ENCODE peak calls at places on chromosomes 7 and 10, in four cellular contexts. D is heart right ventricle, Z is adrenal gland, N is foreskin fibroblast. U is an unnamed sample.
A peak's percentile ranks its signal among the peaks of the same experiment; 100 is the strongest.

GRCh38 chr7:5396999-5397656 is 26.5 kb downstream of the TNRC18 start:
- DNase-seq in N (peak; percentile 98), Z (peak; percentile 82), D (peak; percentile 66), U (peak; percentile 83)

GRCh38 chr7:157360483-157361025 is 23.8 kb downstream of the DNAJB6 start:
- DNase-seq in D (no peak), Z (no peak), N (no peak), U (no peak)

GRCh38 chr10:124967255-124967654 is 25.3 kb downstream of the ZRANB1 start:
- DNase-seq in D (no peak), Z (no peak), N (no peak), U (no peak)

GRCh38 chr10:130378556-130379400 is 242.6 kb downstream of the GLRX3 start:
- DNase-seq in Z (no peak), D (no peak), N (no peak), U (no peak)

GRCh38 chr10:35225204-35225603 is 98.6 kb downstream of the CREM start:
- DNase-seq in N (no peak), D (no peak), Z (no peak), U (peak; percentile 33)

GRCh38 chr10:71597821-71598498 is 121.6 kb downstream of the C10orf105 start:
- DNase-seq in D (peak; percentile 33), Z (peak; percentile 83), N (peak; percentile 68), U (peak; percentile 14)

GRCh38 chr10:24915304-24915703 is 37.1 kb downstream of the PRTFDC1 start:
- DNase-seq in Z (no peak), N (no peak), D (no peak), U (no peak)

GRCh38 chr10:66353422-66353821 is 572.4 kb upstream of the LRRTM3 start:
- DNase-seq in N (no peak), Z (no peak), D (peak; percentile 11), U (no peak)

GRCh38 chr7:5064391-5065106 is 18.9 kb downstream of the RBAK start:
- DNase-seq in D (no peak), N (no peak), Z (no peak), U (peak; percentile 33)

GRCh38 chr10:85609509-85609908 is 757.1 kb downstream of the GRID1 start:
- DNase-seq in N (no peak), D (no peak), Z (no peak), U (no peak)

GRCh38 chr7:154409703-154410311 is 357.6 kb downstream of the DPP6 start:
- DNase-seq in Z (no peak), D (peak; percentile 15), N (peak; percentile 7), U (peak; percentile 11)

GRCh38 chr7:17929647-17930395 is 10.5 kb downstream of the SNX13 start:
- DNase-seq in Z (no peak), D (no peak), N (no peak), U (no peak)
- TF ChIP-seq CTCF in Z (no peak), D (no peak), N (no peak), U (no peak)

GRCh38 chr10:68086910-68087309 is 11.8 kb upstream of the HERC4 start:
- DNase-seq in D (no peak), Z (no peak), N (no peak), U (no peak)

GRCh38 chr10:68086011-68086410 is 10.9 kb upstream of the HERC4 start:
- DNase-seq in D (no peak), N (peak; percentile 61), Z (no peak), U (no peak)

GRCh38 chr10:68088744-68089143 is 13.7 kb upstream of the HERC4 start:
- DNase-seq in N (no peak), Z (no peak), D (no peak), U (peak; percentile 61)

GRCh38 chr10:68087338-68088029 is 12.4 kb upstream of the HERC4 start:
- DNase-seq in Z (no peak), N (peak; percentile 41), D (peak; percentile 66), U (no peak)

GRCh38 chr10:68088030-68088396 is 12.9 kb upstream of the HERC4 start:
- DNase-seq in D (no peak), Z (no peak), N (no peak), U (no peak)
- H3K4me3 ChIP-seq in D (peak overlapping the region; percentile 56), Z (no peak overlapping the region), N (no peak overlapping the region), U (no peak overlapping the region)

DNA sequence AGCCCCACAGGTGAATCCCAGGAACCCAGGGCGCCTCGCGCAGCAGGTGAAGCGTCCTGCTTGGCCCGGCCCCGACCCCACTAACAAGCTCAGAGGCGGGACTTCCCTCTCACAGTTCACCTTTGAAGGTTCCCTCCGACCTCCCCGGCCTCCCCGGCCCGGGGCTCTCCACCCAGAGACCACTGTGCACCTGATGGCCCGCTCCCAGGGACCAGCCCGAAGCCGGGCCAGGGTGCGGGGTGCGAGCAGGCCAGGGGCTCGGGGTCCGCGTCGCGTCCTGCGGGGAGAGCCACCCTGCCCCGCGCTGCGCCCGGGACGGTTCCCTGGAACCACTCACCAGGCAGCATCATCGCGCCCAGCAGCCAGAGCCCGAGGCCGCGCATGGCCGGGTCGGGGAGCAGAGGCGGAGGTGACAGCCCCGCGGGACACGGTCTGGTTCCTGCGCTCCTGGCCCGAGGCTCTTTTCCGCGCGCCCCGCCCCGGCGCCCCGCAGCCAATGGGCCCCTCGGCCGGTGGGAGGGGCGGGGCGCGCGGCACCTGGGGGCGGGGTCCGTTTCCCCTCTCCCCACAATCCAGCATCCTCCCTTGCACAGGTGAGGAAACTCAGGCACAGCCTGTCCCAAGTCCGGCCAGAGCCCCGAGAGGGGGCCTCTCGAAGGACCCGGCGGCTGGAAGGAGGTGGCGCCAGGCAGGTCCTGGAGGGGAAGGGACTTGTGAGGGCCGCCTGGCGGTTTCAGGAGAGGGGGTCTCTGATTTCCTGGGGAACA is at the start of gene ADAM8:
- DNase-seq in D (no peak), N (peak; percentile 67), Z (peak; percentile 40), U (no peak)
- TF ChIP-seq CTCF in D (no peak), N (no peak), Z (no peak), U (no peak)

GRCh38 chr7:112789453-112789823 is 755 bp downstream of the TMEM168 start:
- DNase-seq in Z (no peak), N (no peak), D (no peak), U (no peak)

GRCh38 chr7:112791465-112792168 is 1.4 kb upstream of the TMEM168 start:
- DNase-seq in D (no peak), N (no peak), Z (no peak), U (no peak)

GRCh38 chr7:112789824-112790650 is at the start of gene TMEM168:
- DNase-seq in Z (peak; percentile 81), N (peak; percentile 93), D (peak; percentile 84), U (peak; percentile 88)

GRCh38 chr7:112790651-112790973 is 419 bp upstream of the TMEM168 start:
- DNase-seq in Z (no peak), N (no peak), D (no peak), U (no peak)

GRCh38 chr7:112788778-112789343 is 1.3 kb downstream of the TMEM168 start:
- DNase-seq in N (no peak), Z (no peak), D (no peak), U (no peak)
- H3K4me3 ChIP-seq in N (peak overlapping the region; percentile 91), Z (peak overlapping the region; percentile 78), D (peak overlapping the region; percentile 80), U (peak overlapping the region; percentile 88)

GRCh38 chr7:151697515-151697895 is 177.8 kb upstream of the RHEB start:
- DNase-seq in D (no peak), N (no peak), Z (no peak), U (no peak)

GRCh38 chr7:151699920-151700319 is 177.0 kb downstream of the PRKAG2 start:
- DNase-seq in D (no peak), Z (no peak), N (no peak), U (peak; percentile 85)

GRCh38 chr7:151697942-151698341 is 178.2 kb upstream of the RHEB start:
- DNase-seq in Z (no peak), D (no peak), N (no peak), U (no peak)

GRCh38 chr7:151700621-151701185 is 176.2 kb downstream of the PRKAG2 start:
- DNase-seq in D (no peak), N (no peak), Z (no peak), U (peak; percentile 49)

GRCh38 chr7:151699147-151699546 is 177.8 kb downstream of the PRKAG2 start:
- DNase-seq in Z (no peak), D (no peak), N (peak; percentile 72), U (peak; percentile 91)
- TF ChIP-seq CTCF in Z (no peak), D (no peak), N (no peak), U (peak; percentile 1)